ENCODE peak calls at places on chromosomes 12 and 14, in four cellular contexts. O is NCI-H1105, T is DMS 273 treated with DMSO at 0.1 percent for 48 hours, Y is brain microvascular endothelial cell. N is an unnamed sample.

GRCh38 chr12:4421590-4422031 is 24.0 kb downstream of the FGF6 start:
- DNase-seq in T (no peak), Y (peak; percentile 24), O (peak; percentile 51), N (no peak)

GRCh38 chr12:1203735-1204019 is 212.7 kb downstream of the ERC1 start:
- DNase-seq in O (no peak), Y (no peak), T (no peak), N (no peak)

GRCh38 chr12:3187846-3188755 is 110.9 kb downstream of the TSPAN9 start:
- DNase-seq in O (no peak), T (no peak), Y (no peak), N (no peak)

GRCh38 chr12:132729541-132730320 is 19.1 kb downstream of the PGAM5 start:
- DNase-seq in T (peak; percentile 37), Y (peak; percentile 11), O (no peak), N (no peak)

GRCh38 chr14:103597623-103598372 is 31.2 kb upstream of the KLC1 start:
- DNase-seq in O (no peak), T (no peak), Y (peak; percentile 89), N (no peak)

GRCh38 chr12:5904441-5904840 is 40.6 kb downstream of the ANO2 start:
- DNase-seq in O (no peak), T (no peak), Y (no peak), N (no peak)

GRCh38 chr12:7349418-7349817 is 45.5 kb downstream of the ACSM4 start:
- DNase-seq in O (no peak), Y (no peak), T (no peak), N (no peak)

GRCh38 chr12:107875772-107876171 is 101.3 kb downstream of the ASCL4 start:
- DNase-seq in Y (no peak), T (no peak), O (no peak), N (no peak)

GRCh38 chr12:112836736-112837628 is 45.4 kb downstream of the RPH3A start:
- DNase-seq in O (no peak), T (no peak), Y (no peak), N (no peak)

GRCh38 chr14:73695997-73696396 is 18.2 kb downstream of the PNMA1 start:
- DNase-seq in Y (no peak), T (no peak), O (no peak), N (no peak)